ENCODE peak calls at places on chromosomes 6 and 20, in seven cellular contexts. D is activated naive CD8-positive, alpha-beta T cell treated with anti-CD3 and anti-CD28 coated beads, Interleukin-2, amount 10 ng/mL, durations not matched to agents 7 days and 5 days; H is AG09319; G is Right ventricle myocardium inferior; P is AG04449; N is heart left ventricle; F is H54. K is an unnamed sample.

GRCh38 chr6:35278708-35279107 is 18.9 kb upstream of the DEF6 start:
- DNase-seq in D (no peak), H (no peak), G (no peak), P (no peak), N (no peak), F (no peak), K (no peak)

GRCh38 chr6:82957171-82957894 is 108.3 kb downstream of the UBE3D start:
- DNase-seq in D (no peak), H (no peak), G (no peak), P (no peak), N (no peak), F (no peak), K (no peak)

GRCh38 chr6:117547688-117548621 is 54.4 kb downstream of the GOPC start:
- DNase-seq in D (peak), H (no peak), G (peak), P (no peak), N (peak), F (no peak), K (peak)

GRCh38 chr6:33201147-33201545 is 479 bp downstream of the SLC39A7 start:
- DNase-seq in D (no peak), H (no peak), G (no peak), P (no peak), N (no peak), F (no peak), K (no peak)

GRCh38 chr6:116100419-116101297 is at the start of gene NT5DC1:
- DNase-seq in D (peak), H (peak), G (peak), P (no peak), N (peak), F (peak), K (peak)

GRCh38 chr6:11767458-11767857 is 11.1 kb downstream of the ADTRP start:
- DNase-seq in D (no peak), H (no peak), G (no peak), P (no peak), N (no peak), F (no peak), K (no peak)

GRCh38 chr6:32752580-32752979 is 10.8 kb downstream of the HLA-DQB2 start:
- DNase-seq in D (no peak), H (no peak), G (no peak), P (no peak), N (no peak), F (no peak), K (no peak)

GRCh38 chr6:17591292-17591691 is 8.8 kb upstream of the FAM8A1 start:
- DNase-seq in D (no peak), H (no peak), G (no peak), P (no peak), N (no peak), F (no peak), K (no peak)

GRCh38 chr6:54244430-54244829 is 63.8 kb upstream of the TINAG start:
- DNase-seq in D (no peak), H (no peak), G (no peak), P (no peak), N (no peak), F (no peak), K (no peak)

GRCh38 chr20:14142964-14143627 is 147.8 kb downstream of the MACROD2 start:
- DNase-seq in D (no peak), H (peak), G (no peak), P (peak), N (no peak), F (no peak), K (no peak)

GRCh38 chr6:83371428-83371827 is 59.4 kb downstream of the ME1 start:
- DNase-seq in D (no peak), H (peak), G (no peak), P (no peak), N (no peak), F (no peak), K (no peak)

GRCh38 chr20:25984933-25985332 is 288.3 kb upstream of the ZNF337 start:
- DNase-seq in D (peak), H (peak), G (peak), P (no peak), N (peak), F (no peak), K (peak)

GRCh38 chr6:161548713-161549112 is 274.9 kb upstream of the AGPAT4 start:
- DNase-seq in D (no peak), H (no peak), G (no peak), P (no peak), N (no peak), F (no peak), K (no peak)

GRCh38 chr20:22796465-22797077 is 212.2 kb upstream of the FOXA2 start:
- DNase-seq in D (no peak), H (no peak), G (no peak), P (peak), N (no peak), F (no peak), K (no peak)

GRCh38 chr6:24692003-24692402 is 25.1 kb downstream of the ACOT13 start:
- DNase-seq in D (no peak), H (no peak), G (no peak), P (no peak), N (no peak), F (no peak), K (no peak)

GRCh38 chr20:46126440-46127056 is 8.4 kb downstream of the CD40 start:
- DNase-seq in D (peak), H (no peak), G (no peak), P (no peak), N (no peak), F (no peak), K (no peak)

GRCh38 chr20:14336667-14337066 is 745 bp downstream of the FLRT3 start:
- DNase-seq in D (no peak), H (no peak), G (no peak), P (no peak), N (no peak), F (no peak), K (no peak)

GRCh38 chr6:7041511-7042026 is 66.2 kb upstream of the RREB1 start:
- DNase-seq in D (no peak), H (no peak), G (no peak), P (no peak), N (no peak), F (no peak), K (no peak)

GRCh38 chr20:3818155-3819151 is 1.9 kb upstream of the AP5S1 start:
- DNase-seq in D (no peak), H (no peak), G (no peak), P (no peak), N (peak), F (peak), K (peak)

GRCh38 chr20:52829111-52829510 is 143.0 kb upstream of the TSHZ2 start:
- DNase-seq in D (no peak), H (no peak), G (no peak), P (no peak), N (no peak), F (no peak), K (no peak)

GRCh38 chr6:139762587-139763031 is 388.2 kb upstream of the CITED2 start:
- DNase-seq in D (no peak), H (no peak), G (no peak), P (no peak), N (no peak), F (no peak), K (no peak)

GRCh38 chr20:23270427-23270911 is 80.1 kb upstream of the NXT1 start:
- DNase-seq in D (no peak), H (no peak), G (peak), P (peak), N (no peak), F (no peak), K (no peak)

GRCh38 chr6:18904681-18905080 is 517.5 kb downstream of the RNF144B start:
- DNase-seq in D (no peak), H (no peak), G (no peak), P (no peak), N (no peak), F (no peak), K (no peak)

GRCh38 chr6:101393291-101394251 is at the start of gene GRIK2:
- DNase-seq in D (peak), H (no peak), G (peak), P (no peak), N (peak), F (peak), K (no peak)

GRCh38 chr20:45070932-45071632 is 29.8 kb downstream of the KCNS1 start:
- DNase-seq in D (no peak), H (no peak), G (no peak), P (no peak), N (no peak), F (no peak), K (no peak)

GRCh38 chr6:37192669-37193068 is 22.7 kb downstream of the PIM1 start:
- DNase-seq in D (peak), H (no peak), G (no peak), P (no peak), N (no peak), F (no peak), K (no peak)

GRCh38 chr20:37531856-37532255 is 4.2 kb upstream of the BLCAP start:
- DNase-seq in D (no peak), H (no peak), G (no peak), P (no peak), N (no peak), F (no peak), K (no peak)

GRCh38 chr6:129498950-129499870 is 210.8 kb downstream of the ARHGAP18 start:
- DNase-seq in D (no peak), H (no peak), G (no peak), P (no peak), N (no peak), F (no peak), K (no peak)

GRCh38 chr6:81263531-81264168 is 488.8 kb downstream of the TENT5A start:
- DNase-seq in D (no peak), H (no peak), G (peak), P (no peak), N (no peak), F (no peak), K (no peak)

GRCh38 chr20:2304180-2304579 is 8.4 kb downstream of the TGM3 start:
- DNase-seq in D (no peak), H (no peak), G (no peak), P (no peak), N (no peak), F (no peak), K (no peak)

GRCh38 chr20:39108746-39109145 is 146.6 kb downstream of the DHX35 start:
- DNase-seq in D (no peak), H (no peak), G (no peak), P (no peak), N (no peak), F (peak), K (no peak)

GRCh38 chr6:4441981-4442434 is 306.6 kb upstream of the ECI2 start:
- DNase-seq in D (no peak), H (no peak), G (no peak), P (no peak), N (no peak), F (no peak), K (no peak)

GRCh38 chr6:106805017-106805335 is 169.6 kb downstream of the CD24 start:
- DNase-seq in D (no peak), H (no peak), G (no peak), P (no peak), N (no peak), F (no peak), K (no peak)

GRCh38 chr20:53384392-53384791 is 209.2 kb downstream of the ZNF217 start:
- DNase-seq in D (no peak), H (no peak), G (no peak), P (no peak), N (no peak), F (no peak), K (no peak)

GRCh38 chr6:125201961-125202729 is 48.6 kb downstream of the TPD52L1 start:
- DNase-seq in D (no peak), H (peak), G (no peak), P (peak), N (peak), F (peak), K (peak)

K was measured in ovary.